ENCODE peak calls at places on chromosomes 2 and 18, in ten cellular contexts. One of them, this sample, is unnamed.

GRCh38 chr2:181178823-181179412 is 198.5 kb downstream of the UBE2E3 start:
- DNase-seq in CD4-positive, alpha-beta T cell: no peak
- DNase-seq in heart right ventricle: no peak
- DNase-seq in tibial artery: no peak
- DNase-seq in left ventricle myocardium inferior: no peak
- DNase-seq in psoas muscle: no peak
- DNase-seq in Peyer's patch: peak
- DNase-seq in IMR-90: no peak
- DNase-seq in body of pancreas: no peak
- DNase-seq in hepatocyte: no peak
- DNase-seq in this sample: peak

GRCh38 chr18:44765451-44765850 is 84.8 kb downstream of the SETBP1 start:
- DNase-seq in CD4-positive, alpha-beta T cell: no peak
- DNase-seq in heart right ventricle: no peak
- DNase-seq in tibial artery: no peak
- DNase-seq in left ventricle myocardium inferior: no peak
- DNase-seq in psoas muscle: no peak
- DNase-seq in Peyer's patch: no peak
- DNase-seq in IMR-90: no peak
- DNase-seq in body of pancreas: no peak
- DNase-seq in hepatocyte: no peak
- DNase-seq in this sample: no peak

GRCh38 chr2:16629770-16630169 is 35.9 kb downstream of the CYRIA start:
- DNase-seq in CD4-positive, alpha-beta T cell: no peak
- DNase-seq in heart right ventricle: no peak
- DNase-seq in tibial artery: no peak
- DNase-seq in left ventricle myocardium inferior: no peak
- DNase-seq in psoas muscle: no peak
- DNase-seq in Peyer's patch: no peak
- DNase-seq in IMR-90: no peak
- DNase-seq in body of pancreas: no peak
- DNase-seq in hepatocyte: no peak
- DNase-seq in this sample: no peak

GRCh38 chr2:169225233-169225750 is 137.0 kb downstream of the LRP2 start:
- DNase-seq in CD4-positive, alpha-beta T cell: no peak
- DNase-seq in heart right ventricle: no peak
- DNase-seq in tibial artery: no peak
- DNase-seq in left ventricle myocardium inferior: no peak
- DNase-seq in psoas muscle: no peak
- DNase-seq in Peyer's patch: no peak
- DNase-seq in IMR-90: no peak
- DNase-seq in body of pancreas: no peak
- DNase-seq in hepatocyte: no peak
- DNase-seq in this sample: no peak

GRCh38 chr18:76364282-76365259 is 130.5 kb downstream of the ZNF516 start:
- DNase-seq in CD4-positive, alpha-beta T cell: no peak
- DNase-seq in heart right ventricle: no peak
- DNase-seq in tibial artery: no peak
- DNase-seq in left ventricle myocardium inferior: no peak
- DNase-seq in psoas muscle: no peak
- DNase-seq in Peyer's patch: no peak
- DNase-seq in IMR-90: no peak
- DNase-seq in body of pancreas: no peak
- DNase-seq in hepatocyte: no peak
- DNase-seq in this sample: no peak

GRCh38 chr2:96868555-96869280 is 1.2 kb downstream of the SEMA4C start:
- DNase-seq in CD4-positive, alpha-beta T cell: peak
- DNase-seq in heart right ventricle: peak
- DNase-seq in tibial artery: peak
- DNase-seq in left ventricle myocardium inferior: peak
- DNase-seq in psoas muscle: peak
- DNase-seq in Peyer's patch: peak
- DNase-seq in IMR-90: peak
- DNase-seq in body of pancreas: peak
- DNase-seq in hepatocyte: peak
- DNase-seq in this sample: peak

GRCh38 chr2:167293172-167293781 is 405.0 kb downstream of the XIRP2 start:
- DNase-seq in CD4-positive, alpha-beta T cell: no peak
- DNase-seq in heart right ventricle: no peak
- DNase-seq in tibial artery: no peak
- DNase-seq in left ventricle myocardium inferior: no peak
- DNase-seq in psoas muscle: peak
- DNase-seq in Peyer's patch: no peak
- DNase-seq in IMR-90: peak
- DNase-seq in body of pancreas: peak
- DNase-seq in hepatocyte: peak
- DNase-seq in this sample: peak

GRCh38 chr2:69993048-69993565 is 31.7 kb upstream of the ASPRV1 start:
- DNase-seq in CD4-positive, alpha-beta T cell: no peak
- DNase-seq in heart right ventricle: no peak
- DNase-seq in tibial artery: peak
- DNase-seq in left ventricle myocardium inferior: no peak
- DNase-seq in psoas muscle: no peak
- DNase-seq in Peyer's patch: no peak
- DNase-seq in IMR-90: no peak
- DNase-seq in body of pancreas: no peak
- DNase-seq in hepatocyte: no peak
- DNase-seq in this sample: no peak

GRCh38 chr2:239065537-239065936 is 217.7 kb downstream of the TWIST2 start:
- DNase-seq in CD4-positive, alpha-beta T cell: no peak
- DNase-seq in heart right ventricle: no peak
- DNase-seq in tibial artery: no peak
- DNase-seq in left ventricle myocardium inferior: no peak
- DNase-seq in psoas muscle: peak
- DNase-seq in Peyer's patch: no peak
- DNase-seq in IMR-90: no peak
- DNase-seq in body of pancreas: no peak
- DNase-seq in hepatocyte: no peak
- DNase-seq in this sample: no peak

GRCh38 chr2:239064891-239065290 is 217.0 kb downstream of the TWIST2 start:
- DNase-seq in CD4-positive, alpha-beta T cell: no peak
- DNase-seq in heart right ventricle: no peak
- DNase-seq in tibial artery: no peak
- DNase-seq in left ventricle myocardium inferior: no peak
- DNase-seq in psoas muscle: peak
- DNase-seq in Peyer's patch: no peak
- DNase-seq in IMR-90: no peak
- DNase-seq in body of pancreas: no peak
- DNase-seq in hepatocyte: no peak
- DNase-seq in this sample: no peak

GRCh38 chr2:239067196-239067865 is 219.4 kb downstream of the TWIST2 start:
- DNase-seq in CD4-positive, alpha-beta T cell: no peak
- DNase-seq in heart right ventricle: no peak
- DNase-seq in tibial artery: no peak
- DNase-seq in left ventricle myocardium inferior: no peak
- DNase-seq in psoas muscle: peak
- DNase-seq in Peyer's patch: no peak
- DNase-seq in IMR-90: no peak
- DNase-seq in body of pancreas: no peak
- DNase-seq in hepatocyte: no peak
- DNase-seq in this sample: no peak

GRCh38 chr2:239066597-239066996 is 218.7 kb downstream of the TWIST2 start:
- DNase-seq in CD4-positive, alpha-beta T cell: no peak
- DNase-seq in heart right ventricle: no peak
- DNase-seq in tibial artery: no peak
- DNase-seq in left ventricle myocardium inferior: no peak
- DNase-seq in psoas muscle: peak
- DNase-seq in Peyer's patch: no peak
- DNase-seq in IMR-90: no peak
- DNase-seq in body of pancreas: no peak
- DNase-seq in hepatocyte: no peak
- DNase-seq in this sample: no peak

DNA sequence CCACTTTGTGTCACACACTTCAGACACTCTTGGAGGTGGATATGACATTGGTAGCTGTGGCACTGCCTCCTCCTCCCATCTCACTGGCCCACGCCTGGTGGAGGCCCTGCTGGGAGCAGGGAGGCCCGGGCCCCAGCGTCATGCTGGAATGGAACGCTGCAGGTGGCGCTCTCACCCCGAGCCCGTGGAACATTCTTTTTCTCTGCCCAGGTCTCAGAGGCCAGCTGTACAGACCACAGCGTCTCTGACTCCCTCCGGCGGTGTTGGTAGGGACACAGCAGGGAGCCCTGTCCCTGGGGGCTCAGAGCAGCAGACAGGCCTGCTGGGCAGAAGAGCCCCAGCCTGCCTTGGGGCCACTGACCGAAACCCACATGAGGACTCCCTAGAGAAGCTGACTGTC is 218.1 kb downstream of the TWIST2 start:
- DNase-seq in CD4-positive, alpha-beta T cell: no peak
- DNase-seq in heart right ventricle: no peak
- DNase-seq in tibial artery: no peak
- DNase-seq in left ventricle myocardium inferior: no peak
- DNase-seq in psoas muscle: peak
- DNase-seq in Peyer's patch: no peak
- DNase-seq in IMR-90: no peak
- DNase-seq in body of pancreas: no peak
- DNase-seq in hepatocyte: no peak
- DNase-seq in this sample: no peak
- TF ChIP-seq CTCF in CD4-positive, alpha-beta T cell: no peak
- TF ChIP-seq CTCF in heart right ventricle: no peak
- TF ChIP-seq CTCF in tibial artery: no peak
- TF ChIP-seq CTCF in left ventricle myocardium inferior: no peak
- TF ChIP-seq CTCF in psoas muscle: no peak
- TF ChIP-seq CTCF in Peyer's patch: no peak
- TF ChIP-seq CTCF in IMR-90: no peak
- TF ChIP-seq CTCF in body of pancreas: no peak
- TF ChIP-seq CTCF in hepatocyte: no peak
- TF ChIP-seq CTCF in this sample: no peak

GRCh38 chr18:31500161-31500688 is 2.2 kb downstream of the DSG2 start:
- DNase-seq in CD4-positive, alpha-beta T cell: no peak
- DNase-seq in heart right ventricle: no peak
- DNase-seq in tibial artery: no peak
- DNase-seq in left ventricle myocardium inferior: no peak
- DNase-seq in psoas muscle: no peak
- DNase-seq in Peyer's patch: no peak
- DNase-seq in IMR-90: no peak
- DNase-seq in body of pancreas: no peak
- DNase-seq in hepatocyte: no peak
- DNase-seq in this sample: no peak

GRCh38 chr18:31498450-31499156 is 626 bp downstream of the DSG2 start:
- DNase-seq in CD4-positive, alpha-beta T cell: no peak
- DNase-seq in heart right ventricle: no peak
- DNase-seq in tibial artery: no peak
- DNase-seq in left ventricle myocardium inferior: no peak
- DNase-seq in psoas muscle: no peak
- DNase-seq in Peyer's patch: no peak
- DNase-seq in IMR-90: no peak
- DNase-seq in body of pancreas: peak
- DNase-seq in hepatocyte: no peak
- DNase-seq in this sample: no peak

GRCh38 chr18:31499157-31499524 is 1.2 kb downstream of the DSG2 start:
- DNase-seq in CD4-positive, alpha-beta T cell: no peak
- DNase-seq in heart right ventricle: no peak
- DNase-seq in tibial artery: no peak
- DNase-seq in left ventricle myocardium inferior: no peak
- DNase-seq in psoas muscle: no peak
- DNase-seq in Peyer's patch: no peak
- DNase-seq in IMR-90: no peak
- DNase-seq in body of pancreas: no peak
- DNase-seq in hepatocyte: no peak
- DNase-seq in this sample: no peak

GRCh38 chr18:31497711-31498449 is at the start of gene DSG2:
- DNase-seq in CD4-positive, alpha-beta T cell: no peak
- DNase-seq in heart right ventricle: peak
- DNase-seq in tibial artery: no peak
- DNase-seq in left ventricle myocardium inferior: peak
- DNase-seq in psoas muscle: peak
- DNase-seq in Peyer's patch: no peak
- DNase-seq in IMR-90: no peak
- DNase-seq in body of pancreas: peak
- DNase-seq in hepatocyte: peak
- DNase-seq in this sample: peak

DNA sequence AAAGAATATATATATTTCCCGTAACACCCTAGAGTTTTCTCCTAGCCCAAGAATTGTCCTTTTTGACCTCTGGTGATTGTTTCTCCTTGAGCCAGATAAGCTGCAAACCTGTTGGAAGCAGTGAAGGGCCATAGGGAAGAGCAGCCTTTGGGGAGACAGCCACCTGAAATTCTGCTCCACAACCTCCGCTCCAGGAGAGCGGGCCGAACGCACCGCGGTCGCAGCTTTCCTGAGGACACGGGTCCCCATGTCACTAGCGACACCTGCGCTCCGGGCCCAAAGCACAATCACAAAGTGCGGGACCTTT is 620 bp upstream of the DSG2 start:
- DNase-seq in CD4-positive, alpha-beta T cell: no peak
- DNase-seq in heart right ventricle: peak
- DNase-seq in tibial artery: no peak
- DNase-seq in left ventricle myocardium inferior: no peak
- DNase-seq in psoas muscle: no peak
- DNase-seq in Peyer's patch: no peak
- DNase-seq in IMR-90: no peak
- DNase-seq in body of pancreas: peak
- DNase-seq in hepatocyte: no peak
- DNase-seq in this sample: no peak
- H3K27ac ChIP-seq in CD4-positive, alpha-beta T cell: no peak
- H3K27ac ChIP-seq in heart right ventricle: peak
- H3K27ac ChIP-seq in tibial artery: no peak
- H3K27ac ChIP-seq in left ventricle myocardium inferior: peak
- H3K27ac ChIP-seq in psoas muscle: no peak
- H3K27ac ChIP-seq in Peyer's patch: peak
- H3K27ac ChIP-seq in IMR-90: no peak
- H3K27ac ChIP-seq in body of pancreas: peak
- H3K27ac ChIP-seq in hepatocyte: peak
- H3K27ac ChIP-seq in this sample: peak

GRCh38 chr2:66275984-66276383 is 158.9 kb upstream of the MEIS1 start:
- DNase-seq in CD4-positive, alpha-beta T cell: no peak
- DNase-seq in heart right ventricle: no peak
- DNase-seq in tibial artery: no peak
- DNase-seq in left ventricle myocardium inferior: no peak
- DNase-seq in psoas muscle: no peak
- DNase-seq in Peyer's patch: no peak
- DNase-seq in IMR-90: no peak
- DNase-seq in body of pancreas: no peak
- DNase-seq in hepatocyte: no peak
- DNase-seq in this sample: no peak
- TF ChIP-seq CTCF in CD4-positive, alpha-beta T cell: no peak
- TF ChIP-seq CTCF in heart right ventricle: no peak
- TF ChIP-seq CTCF in tibial artery: no peak
- TF ChIP-seq CTCF in left ventricle myocardium inferior: no peak
- TF ChIP-seq CTCF in psoas muscle: no peak
- TF ChIP-seq CTCF in Peyer's patch: no peak
- TF ChIP-seq CTCF in IMR-90: peak
- TF ChIP-seq CTCF in body of pancreas: no peak
- TF ChIP-seq CTCF in hepatocyte: no peak
- TF ChIP-seq CTCF in this sample: no peak

DNA sequence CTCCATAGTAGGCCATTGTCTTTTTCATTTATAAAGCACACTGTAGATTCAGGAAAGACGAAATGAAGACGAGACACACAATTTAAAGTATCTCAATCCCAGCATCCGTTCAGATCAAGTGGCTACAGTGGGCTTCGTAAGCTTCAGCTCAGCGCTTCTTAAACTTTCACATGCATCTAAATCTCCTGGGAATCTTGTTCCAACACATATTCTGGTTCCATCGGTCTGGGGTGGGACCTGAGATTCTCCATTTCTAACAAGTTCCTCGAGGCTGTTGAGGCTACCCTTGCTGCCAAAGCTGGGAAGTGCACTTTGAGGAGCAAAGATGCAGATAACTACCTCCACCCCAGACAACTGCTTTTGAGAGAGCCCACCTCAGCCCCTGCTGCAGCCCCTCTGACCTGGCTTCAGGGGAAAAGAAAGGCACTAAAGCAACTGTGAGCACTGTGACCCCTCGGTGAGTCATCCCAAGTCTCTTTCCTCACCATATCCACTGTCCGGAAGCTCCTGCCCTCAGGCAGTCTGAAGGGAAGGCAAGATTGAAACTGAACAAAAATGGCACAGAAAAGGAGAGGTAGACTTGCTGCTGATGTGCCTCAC is 201.1 kb upstream of the FBXO11 start:
- DNase-seq in CD4-positive, alpha-beta T cell: no peak
- DNase-seq in heart right ventricle: no peak
- DNase-seq in tibial artery: no peak
- DNase-seq in left ventricle myocardium inferior: no peak
- DNase-seq in psoas muscle: no peak
- DNase-seq in Peyer's patch: no peak
- DNase-seq in IMR-90: peak
- DNase-seq in body of pancreas: no peak
- DNase-seq in hepatocyte: peak
- DNase-seq in this sample: peak
- H3K27ac ChIP-seq in CD4-positive, alpha-beta T cell: no peak
- H3K27ac ChIP-seq in heart right ventricle: no peak
- H3K27ac ChIP-seq in tibial artery: no peak
- H3K27ac ChIP-seq in left ventricle myocardium inferior: peak
- H3K27ac ChIP-seq in psoas muscle: peak
- H3K27ac ChIP-seq in Peyer's patch: no peak
- H3K27ac ChIP-seq in IMR-90: peak
- H3K27ac ChIP-seq in body of pancreas: no peak
- H3K27ac ChIP-seq in hepatocyte: no peak
- H3K27ac ChIP-seq in this sample: peak

This sample was measured in RWPE1.